ENCODE peak calls at places on chromosomes 12 and 14, in seven cellular contexts. K, L, A, S, F, Y and J are unnamed samples.

GRCh38 chr14:77088645-77089044 is 9.4 kb upstream of the CIPC start:
- DNase-seq in L (no peak), A (no peak), S (no peak), Y (no peak), K (no peak), F (no peak), J (no peak)

GRCh38 chr12:108798551-108799221 is 58.7 kb downstream of the SSH1 start:
- DNase-seq in L (no peak), S (no peak), K (no peak), A (no peak), Y (no peak), F (peak), J (no peak)

GRCh38 chr14:95497561-95498011 is 18.9 kb downstream of the SYNE3 start:
- DNase-seq in Y (no peak), K (no peak), F (peak), L (peak), S (no peak), A (no peak), J (no peak)

GRCh38 chr12:57896437-57897201 is 44.7 kb upstream of the ATP23 start:
- DNase-seq in A (no peak), S (no peak), F (peak), Y (no peak), L (peak), K (no peak), J (peak)

GRCh38 chr12:6899837-6900519 is 4.6 kb upstream of the LRRC23 start:
- DNase-seq in A (no peak), S (no peak), L (peak), F (peak), K (no peak), Y (no peak), J (peak)

GRCh38 chr12:124898200-124898950 is 16.1 kb downstream of the UBC start:
- DNase-seq in F (peak), Y (peak), S (peak), A (no peak), K (peak), L (peak), J (peak)

GRCh38 chr14:53850714-53851296 is 105.8 kb downstream of the BMP4 start:
- DNase-seq in K (no peak), L (no peak), S (no peak), F (peak), Y (no peak), A (peak), J (no peak)

GRCh38 chr12:46944104-46944503 is 118.3 kb upstream of the SLC38A4 start:
- DNase-seq in K (no peak), A (peak), Y (no peak), F (peak), S (no peak), L (no peak), J (no peak)

GRCh38 chr14:68236525-68236924 is 416.9 kb downstream of the RAD51B start:
- DNase-seq in S (no peak), F (no peak), L (no peak), Y (no peak), K (no peak), A (no peak), J (no peak)

GRCh38 chr12:155646-156045 is 58.3 kb downstream of the SLC6A12 start:
- DNase-seq in A (no peak), K (no peak), L (no peak), Y (no peak), F (no peak), S (no peak), J (no peak)

GRCh38 chr12:6383572-6384498 is at the start of gene LTBR:
- DNase-seq in K (no peak), F (peak), L (peak), A (no peak), Y (no peak), S (peak), J (peak)